ENCODE peak calls at places on chromosomes 12 and 14, in four cellular contexts. S, T, G and F are unnamed samples.

GRCh38 chr12:68310370-68310769 is 21.8 kb downstream of the MDM1 start:
- DNase-seq in S (no peak), T (no peak), G (peak), F (no peak)

GRCh38 chr14:44887596-44887955 is 74.2 kb downstream of the KLHL28 start:
- DNase-seq in S (no peak), G (no peak), T (no peak), F (no peak)

GRCh38 chr12:19234991-19235876 is 105.7 kb downstream of the PLEKHA5 start:
- DNase-seq in G (no peak), S (no peak), T (no peak), F (no peak)

GRCh38 chr14:53108292-53108937 is 44.7 kb downstream of the DDHD1 start:
- DNase-seq in G (no peak), S (no peak), T (no peak), F (no peak)

GRCh38 chr12:10405294-10405693 is 4.3 kb downstream of the KLRC4 start:
- DNase-seq in T (no peak), G (no peak), S (no peak), F (no peak)

GRCh38 chr12:127546721-127547505 is 720.1 kb upstream of the TMEM132C start:
- DNase-seq in T (no peak), S (no peak), G (no peak), F (no peak)

GRCh38 chr12:77796775-77797174 is 33.9 kb upstream of the NAV3 start:
- DNase-seq in S (no peak), G (peak), T (no peak), F (no peak)

GRCh38 chr12:103548622-103549601 is 38.2 kb upstream of the STAB2 start:
- DNase-seq in S (peak), T (peak), G (peak), F (peak)

GRCh38 chr14:69760810-69761209 is 6.1 kb upstream of the SRSF5 start:
- DNase-seq in S (no peak), T (no peak), G (no peak), F (no peak)

GRCh38 chr12:93960521-93960920 is 187.9 kb upstream of the PLXNC1 start:
- DNase-seq in G (no peak), S (no peak), T (no peak), F (no peak)

GRCh38 chr12:105617141-105617540 is 286.6 kb downstream of the C12orf75 start:
- DNase-seq in T (no peak), G (no peak), S (no peak), F (no peak)

GRCh38 chr12:52837781-52838736 is 3.9 kb upstream of the KRT79 start:
- DNase-seq in T (no peak), S (no peak), G (no peak), F (no peak)

GRCh38 chr12:131057722-131058515 is 104.2 kb downstream of the ADGRD1 start:
- DNase-seq in T (no peak), G (no peak), S (no peak), F (no peak)

GRCh38 chr12:2117541-2117940 is 64.8 kb downstream of the CACNA1C start:
- DNase-seq in G (no peak), T (no peak), S (no peak), F (no peak)

GRCh38 chr14:23478109-23478698 is 8.7 kb downstream of the NGDN start:
- DNase-seq in T (peak), S (peak), G (peak), F (peak)

GRCh38 chr12:74801625-74802024 is 264.0 kb downstream of the ATXN7L3B start:
- DNase-seq in T (peak), G (no peak), S (no peak), F (no peak)

GRCh38 chr14:77682158-77682553 is 25.7 kb downstream of the ALKBH1 start:
- DNase-seq in T (no peak), G (peak), S (no peak), F (no peak)

GRCh38 chr12:113056631-113057488 is at the start of gene DTX1:
- DNase-seq in S (peak), G (no peak), T (no peak), F (no peak)

GRCh38 chr12:33586576-33586975 is 147.0 kb upstream of the SYT10 start:
- DNase-seq in T (no peak), G (no peak), S (no peak), F (no peak)

GRCh38 chr14:95953111-95953724 is 76.6 kb downstream of the TUNAR start:
- DNase-seq in S (no peak), G (no peak), T (peak), F (no peak)

GRCh38 chr12:50082644-50083043 is 2.5 kb upstream of the SMARCD1 start:
- DNase-seq in T (peak), S (no peak), G (no peak), F (no peak)

GRCh38 chr14:104870368-104871144 is 5.5 kb downstream of the CEP170B start:
- DNase-seq in T (no peak), S (peak), G (no peak), F (no peak)

GRCh38 chr12:117063162-117063911 is 35.9 kb downstream of the TESC start:
- DNase-seq in T (no peak), G (no peak), S (peak), F (no peak)

GRCh38 chr14:74483321-74483720 is 9.8 kb downstream of the NPC2 start:
- DNase-seq in S (no peak), G (no peak), T (no peak), F (no peak)

GRCh38 chr14:88384653-88385205 is 728 bp upstream of the SPATA7 start:
- DNase-seq in T (no peak), S (no peak), G (no peak), F (no peak)

GRCh38 chr14:27995688-27996087 is 770.9 kb upstream of the FOXG1 start:
- DNase-seq in S (no peak), T (no peak), G (no peak), F (peak)

GRCh38 chr12:93244514-93245077 is 133.1 kb upstream of the NUDT4 start:
- DNase-seq in G (no peak), T (no peak), S (peak), F (no peak)

GRCh38 chr12:11805043-11805442 is 155.6 kb downstream of the ETV6 start:
- DNase-seq in T (no peak), G (no peak), S (no peak), F (no peak)

GRCh38 chr12:22728989-22729388 is 104.0 kb downstream of the ETNK1 start:
- DNase-seq in G (no peak), T (no peak), S (no peak), F (no peak)

GRCh38 chr14:56659964-56660551 is 80.5 kb downstream of the TMEM260 start:
- DNase-seq in G (peak), T (peak), S (no peak), F (peak)

GRCh38 chr12:62328296-62328921 is 68.2 kb downstream of the USP15 start:
- DNase-seq in S (no peak), G (no peak), T (no peak), F (no peak)

GRCh38 chr14:86625637-86626036 is 1095.7 kb downstream of the FLRT2 start:
- DNase-seq in G (no peak), S (no peak), T (no peak), F (no peak)

GRCh38 chr12:43826681-43827458 is 9.0 kb upstream of the TMEM117 start:
- DNase-seq in T (no peak), S (no peak), G (no peak), F (no peak)

GRCh38 chr12:57640156-57641042 is 7.4 kb upstream of the B4GALNT1 start:
- DNase-seq in G (no peak), S (no peak), T (no peak), F (no peak)

GRCh38 chr14:68460541-68460940 is 332.3 kb downstream of the ZFP36L1 start:
- DNase-seq in T (no peak), G (no peak), S (no peak), F (no peak)